ENCODE peak calls at places on chromosomes 12 and 14, in nine cellular contexts. Z is stimulated activated CD4-positive, alpha-beta T cell treated with anti-CD3 and anti-CD28 coated beads, Interleukin-2, amount 100 ng/mL, for 48 hours; J is NCI-H1092 treated with DMSO at 0.1 percent for 48 hours; M is ELR; H is epithelial cell of prostate; F is nephron progenitor cell; I is T-helper 2 cell; T is fibroblast of pulmonary artery; K is MCF 10A. X is an unnamed sample.

GRCh38 chr14:101058571-101058970 is 155.0 kb upstream of the RTL1 start:
- DNase-seq in J (no peak), I (no peak), T (peak; percentile 24), M (peak; percentile 60), H (no peak), Z (no peak), F (no peak), K (no peak), X (no peak)

GRCh38 chr14:31768355-31768754 is 207.2 kb downstream of the NUBPL start:
- DNase-seq in H (no peak), I (no peak), T (no peak), M (no peak), F (no peak), J (no peak), Z (no peak), K (no peak), X (no peak)

GRCh38 chr12:93773122-93773871 is 96.1 kb downstream of the CRADD start:
- DNase-seq in M (peak; percentile 62), I (no peak), K (peak; percentile 57), F (no peak), J (no peak), T (peak; percentile 79), H (no peak), Z (no peak), X (no peak)

GRCh38 chr12:51832708-51833107 is 15.8 kb downstream of the FIGNL2 start:
- DNase-seq in H (no peak), K (no peak), T (peak; percentile 11), F (no peak), J (no peak), I (no peak), Z (no peak), M (no peak), X (no peak)

GRCh38 chr12:13222076-13222475 is 25.6 kb downstream of the EMP1 start:
- DNase-seq in M (peak; percentile 45), Z (no peak), T (no peak), I (no peak), H (no peak), K (peak; percentile 91), J (no peak), F (no peak), X (peak; percentile 4)

GRCh38 chr12:64510687-64511086 is 58.8 kb downstream of the TBK1 start:
- DNase-seq in I (no peak), Z (no peak), F (no peak), H (no peak), K (no peak), J (no peak), M (no peak), T (no peak), X (no peak)

GRCh38 chr12:115840159-115840558 is 437.3 kb downstream of the MED13L start:
- DNase-seq in J (no peak), H (peak; percentile 3), T (no peak), I (no peak), F (no peak), Z (no peak), M (peak; percentile 26), K (peak; percentile 8), X (no peak)

GRCh38 chr14:51701956-51702355 is 50.2 kb downstream of the FRMD6 start:
- DNase-seq in F (no peak), M (no peak), K (no peak), Z (no peak), T (no peak), J (no peak), I (no peak), H (no peak), X (no peak)

GRCh38 chr14:58296731-58297130 is 1.6 kb upstream of the ARID4A start:
- DNase-seq in I (no peak), H (no peak), F (no peak), J (no peak), K (peak; percentile 41), Z (no peak), T (peak; percentile 27), M (peak; percentile 58), X (no peak)

GRCh38 chr14:51873221-51873893 is 12.9 kb downstream of the GNG2 start:
- DNase-seq in I (no peak), K (peak; percentile 89), F (no peak), Z (no peak), H (peak; percentile 44), J (peak; percentile 89), M (peak; percentile 88), T (peak; percentile 94), X (peak; percentile 21)

GRCh38 chr12:113651662-113652061 is 180.0 kb upstream of the LHX5 start:
- DNase-seq in I (no peak), J (no peak), K (no peak), H (no peak), M (no peak), F (no peak), T (no peak), Z (no peak), X (no peak)

X was measured in NCI-H345.